ENCODE peak calls at places on chromosomes 13 and 19, in six cellular contexts. Z, A, C, Q, H and V are unnamed samples.

GRCh38 chr13:94667190-94667589 is 45.2 kb downstream of the SOX21 start:
- DNase-seq in Z (no peak), C (no peak), H (no peak), Q (no peak), A (no peak), V (peak)

GRCh38 chr13:84651288-84651687 is 769.0 kb upstream of the SLITRK1 start:
- DNase-seq in Z (no peak), H (no peak), A (no peak), Q (peak), C (no peak), V (no peak)

GRCh38 chr13:46134961-46135522 is 30.2 kb upstream of the CPB2 start:
- DNase-seq in C (no peak), Q (peak), H (no peak), A (no peak), Z (no peak), V (no peak)

GRCh38 chr19:17097593-17098126 is 22.1 kb downstream of the MYO9B start:
- DNase-seq in C (no peak), Q (peak), Z (no peak), A (peak), H (peak), V (peak)

GRCh38 chr13:111005808-111006494 is 91.1 kb upstream of the ANKRD10 start:
- DNase-seq in A (no peak), C (no peak), Z (no peak), Q (no peak), H (peak), V (no peak)

GRCh38 chr13:52845766-52846566 is 2.5 kb downstream of the PCDH8 start:
- DNase-seq in A (no peak), C (no peak), Z (no peak), H (peak), Q (no peak), V (peak)

GRCh38 chr13:106033634-106034033 is 501.8 kb downstream of the EFNB2 start:
- DNase-seq in Z (peak), Q (peak), H (peak), A (no peak), C (no peak), V (peak)

GRCh38 chr19:13974073-13974472 is 21.8 kb downstream of the DCAF15 start:
- DNase-seq in C (no peak), A (peak), Q (no peak), Z (no peak), H (no peak), V (no peak)

GRCh38 chr19:6100284-6100915 is 9.9 kb downstream of the RFX2 start:
- DNase-seq in Q (no peak), Z (no peak), C (no peak), A (peak), H (peak), V (peak)

GRCh38 chr19:1587872-1588271 is 4.8 kb downstream of the MBD3 start:
- DNase-seq in H (no peak), C (no peak), Z (no peak), A (no peak), Q (peak), V (no peak)

GRCh38 chr19:38068851-38069250 is 155.2 kb downstream of the DPF1 start:
- DNase-seq in H (no peak), Q (no peak), A (no peak), Z (no peak), C (no peak), V (no peak)

GRCh38 chr19:18629166-18630088 is 7.4 kb upstream of the KLHL26 start:
- DNase-seq in A (no peak), Q (no peak), C (no peak), Z (no peak), H (no peak), V (no peak)

GRCh38 chr19:14536926-14537692 is 7.7 kb downstream of the TECR start:
- DNase-seq in Q (no peak), H (peak), C (no peak), Z (peak), A (peak), V (peak)

GRCh38 chr13:56861472-56861871 is 279.2 kb upstream of the PRR20A start:
- DNase-seq in Z (no peak), Q (peak), H (peak), A (no peak), C (no peak), V (no peak)

GRCh38 chr19:49554701-49555181 is 25.6 kb downstream of the NOSIP start:
- DNase-seq in H (peak), C (no peak), Z (no peak), A (no peak), Q (no peak), V (no peak)

GRCh38 chr19:12665646-12666304 is 767 bp downstream of the MAN2B1 start:
- DNase-seq in C (no peak), A (no peak), Z (no peak), Q (no peak), H (no peak), V (peak)

GRCh38 chr19:57648336-57649003 is 15.5 kb downstream of the ZNF211 start:
- DNase-seq in H (no peak), C (no peak), Z (no peak), Q (no peak), A (no peak), V (no peak)

GRCh38 chr19:15488489-15489226 is 9.4 kb upstream of the PGLYRP2 start:
- DNase-seq in Z (no peak), A (no peak), C (no peak), Q (no peak), H (no peak), V (no peak)

GRCh38 chr19:53980553-53981407 is 10.7 kb upstream of the CACNG6 start:
- DNase-seq in Z (peak), A (peak), C (no peak), H (peak), Q (peak), V (no peak)

GRCh38 chr19:47379398-47379938 is 30.4 kb downstream of the DHX34 start:
- DNase-seq in C (no peak), Q (no peak), A (no peak), Z (no peak), H (no peak), V (peak)

GRCh38 chr13:44237276-44237767 is 136.3 kb upstream of the SERP2 start:
- DNase-seq in H (peak), Z (no peak), A (no peak), C (peak), Q (no peak), V (peak)

GRCh38 chr13:110680852-110681251 is 25.1 kb downstream of the CARS2 start:
- DNase-seq in C (no peak), Z (peak), Q (peak), A (peak), H (peak), V (peak)

GRCh38 chr19:38158730-38159129 is 65.3 kb downstream of the DPF1 start:
- DNase-seq in Z (no peak), H (no peak), Q (no peak), A (no peak), C (no peak), V (peak)

GRCh38 chr13:106103779-106104178 is 431.7 kb downstream of the EFNB2 start:
- DNase-seq in Z (peak), C (no peak), A (no peak), Q (no peak), H (no peak), V (peak)

GRCh38 chr13:50386527-50387123 is 371.4 kb downstream of the KCNRG start:
- DNase-seq in Z (no peak), A (no peak), H (peak), C (no peak), Q (no peak), V (no peak)

GRCh38 chr13:37127706-37128241 is 22.3 kb upstream of the CSNK1A1L start:
- DNase-seq in H (peak), Z (no peak), Q (no peak), A (no peak), C (no peak), V (no peak)

DNA sequence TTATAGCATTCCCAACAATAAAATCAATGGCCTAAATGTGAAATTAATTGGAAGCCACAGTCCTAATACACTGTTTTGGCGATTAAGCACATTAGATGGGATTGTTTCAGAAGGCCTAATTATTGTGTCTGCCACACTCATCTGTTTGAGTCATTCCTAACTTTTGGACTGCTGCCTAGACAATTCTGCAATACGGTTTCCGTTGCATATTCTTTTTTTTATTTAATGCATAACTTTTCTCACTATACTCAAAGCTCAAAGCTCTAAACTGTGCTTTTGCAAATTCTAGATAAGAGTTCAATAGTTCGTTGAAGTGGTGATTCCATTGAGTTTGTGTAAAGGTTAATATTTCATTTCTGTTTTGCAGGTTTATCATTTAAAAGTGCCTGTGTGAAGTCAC is 53.1 kb downstream of the MBNL2 start:
- DNase-seq in A (no peak), C (no peak), Q (peak), H (peak), Z (no peak), V (no peak)
- TF ChIP-seq MAX in A (no peak), C (no peak), Q (no peak), H (no peak), Z (no peak), V (no peak)

GRCh38 chr13:23570931-23571330 is 719 bp downstream of the TNFRSF19 start:
- DNase-seq in A (no peak), Z (no peak), H (no peak), C (no peak), Q (peak), V (no peak)
- H3K4me3 ChIP-seq in A (no peak), Z (no peak), H (no peak), C (peak), Q (peak), V (no peak)

GRCh38 chr19:4597975-4598671 is 38.6 kb upstream of the SEMA6B start:
- DNase-seq in A (peak), Z (peak), Q (no peak), H (no peak), C (no peak), V (peak)
- TF ChIP-seq MYC in A (no peak), Z (no peak), Q (no peak), H (no peak), C (no peak), V (no peak)

GRCh38 chr19:42102877-42103276 is 26.9 kb downstream of the ZNF574 start:
- DNase-seq in C (no peak), Z (no peak), Q (no peak), H (no peak), A (no peak), V (no peak)

GRCh38 chr19:42096255-42096837 is 20.4 kb downstream of the ZNF574 start:
- DNase-seq in A (no peak), Q (no peak), H (no peak), Z (no peak), C (no peak), V (no peak)

GRCh38 chr19:42097461-42097860 is 21.5 kb downstream of the ZNF574 start:
- DNase-seq in H (no peak), Z (no peak), Q (no peak), C (no peak), A (no peak), V (no peak)

GRCh38 chr19:42098781-42099180 is 22.8 kb downstream of the ZNF574 start:
- DNase-seq in C (no peak), H (no peak), A (no peak), Z (no peak), Q (no peak), V (no peak)

GRCh38 chr19:42099336-42099925 is 23.5 kb downstream of the ZNF574 start:
- DNase-seq in H (no peak), A (no peak), Q (no peak), C (no peak), Z (no peak), V (no peak)
- TF ChIP-seq MAX in H (no peak), A (no peak), Q (no peak), C (no peak), Z (no peak), V (no peak)

GRCh38 chr13:101417043-101417406 is 717 bp upstream of the NALCN start:
- DNase-seq in C (no peak), Z (peak), A (no peak), Q (no peak), H (no peak), V (no peak)
- H3K4me3 ChIP-seq in C (no peak), Z (peak), A (no peak), Q (no peak), H (peak), V (no peak)